ENCODE peak calls at places on chromosomes 3 and 15, in seven cellular contexts. One of them, this sample, is unnamed.

GRCh38 chr15:42575188-42576039 is at the start of gene STARD9:
- DNase-seq in T1000: peak
- DNase-seq in activated CD4-positive, alpha-beta T cell treated with anti-CD3 and anti-CD28 coated beads for 24 hours: peak
- DNase-seq in transverse colon: peak
- DNase-seq in right cardiac atrium: peak
- DNase-seq in astrocyte of the spinal cord: peak
- DNase-seq in AG09309: peak
- DNase-seq in this sample: peak

GRCh38 chr3:175121225-175121624 is 262.1 kb downstream of the NAALADL2 start:
- DNase-seq in T1000: no peak
- DNase-seq in activated CD4-positive, alpha-beta T cell treated with anti-CD3 and anti-CD28 coated beads for 24 hours: no peak
- DNase-seq in transverse colon: peak
- DNase-seq in right cardiac atrium: no peak
- DNase-seq in astrocyte of the spinal cord: no peak
- DNase-seq in AG09309: no peak
- DNase-seq in this sample: no peak

GRCh38 chr15:29888651-29889050 is 66.4 kb upstream of the TJP1 start:
- DNase-seq in T1000: no peak
- DNase-seq in activated CD4-positive, alpha-beta T cell treated with anti-CD3 and anti-CD28 coated beads for 24 hours: no peak
- DNase-seq in transverse colon: no peak
- DNase-seq in right cardiac atrium: peak
- DNase-seq in astrocyte of the spinal cord: peak
- DNase-seq in AG09309: no peak
- DNase-seq in this sample: no peak

GRCh38 chr15:84828433-84828908 is 11.3 kb downstream of the ALPK3 start:
- DNase-seq in T1000: no peak
- DNase-seq in activated CD4-positive, alpha-beta T cell treated with anti-CD3 and anti-CD28 coated beads for 24 hours: no peak
- DNase-seq in transverse colon: no peak
- DNase-seq in right cardiac atrium: no peak
- DNase-seq in astrocyte of the spinal cord: no peak
- DNase-seq in AG09309: no peak
- DNase-seq in this sample: no peak

GRCh38 chr15:92104069-92104468 is 250.6 kb downstream of the SLCO3A1 start:
- DNase-seq in T1000: no peak
- DNase-seq in activated CD4-positive, alpha-beta T cell treated with anti-CD3 and anti-CD28 coated beads for 24 hours: no peak
- DNase-seq in transverse colon: no peak
- DNase-seq in right cardiac atrium: no peak
- DNase-seq in astrocyte of the spinal cord: no peak
- DNase-seq in AG09309: no peak
- DNase-seq in this sample: no peak

GRCh38 chr3:63400259-63400860 is 122.3 kb downstream of the SYNPR start:
- DNase-seq in T1000: no peak
- DNase-seq in activated CD4-positive, alpha-beta T cell treated with anti-CD3 and anti-CD28 coated beads for 24 hours: no peak
- DNase-seq in transverse colon: no peak
- DNase-seq in right cardiac atrium: no peak
- DNase-seq in astrocyte of the spinal cord: peak
- DNase-seq in AG09309: no peak
- DNase-seq in this sample: no peak

GRCh38 chr3:15486020-15486419 is 35.5 kb downstream of the COLQ start:
- DNase-seq in T1000: no peak
- DNase-seq in activated CD4-positive, alpha-beta T cell treated with anti-CD3 and anti-CD28 coated beads for 24 hours: no peak
- DNase-seq in transverse colon: no peak
- DNase-seq in right cardiac atrium: no peak
- DNase-seq in astrocyte of the spinal cord: no peak
- DNase-seq in AG09309: no peak
- DNase-seq in this sample: no peak

GRCh38 chr15:63363292-63363691 is 18.4 kb downstream of the CA12 start:
- DNase-seq in T1000: no peak
- DNase-seq in activated CD4-positive, alpha-beta T cell treated with anti-CD3 and anti-CD28 coated beads for 24 hours: no peak
- DNase-seq in transverse colon: no peak
- DNase-seq in right cardiac atrium: no peak
- DNase-seq in astrocyte of the spinal cord: no peak
- DNase-seq in AG09309: no peak
- DNase-seq in this sample: peak

GRCh38 chr3:30343067-30343831 is 263.2 kb upstream of the TGFBR2 start:
- DNase-seq in T1000: no peak
- DNase-seq in activated CD4-positive, alpha-beta T cell treated with anti-CD3 and anti-CD28 coated beads for 24 hours: no peak
- DNase-seq in transverse colon: no peak
- DNase-seq in right cardiac atrium: no peak
- DNase-seq in astrocyte of the spinal cord: no peak
- DNase-seq in AG09309: no peak
- DNase-seq in this sample: no peak

GRCh38 chr15:23690450-23690852 is 3.3 kb upstream of the NDN start:
- DNase-seq in T1000: no peak
- DNase-seq in activated CD4-positive, alpha-beta T cell treated with anti-CD3 and anti-CD28 coated beads for 24 hours: no peak
- DNase-seq in transverse colon: peak
- DNase-seq in right cardiac atrium: peak
- DNase-seq in astrocyte of the spinal cord: peak
- DNase-seq in AG09309: peak
- DNase-seq in this sample: no peak

GRCh38 chr3:53227993-53228885 is 27.6 kb downstream of the TKT start:
- DNase-seq in T1000: no peak
- DNase-seq in activated CD4-positive, alpha-beta T cell treated with anti-CD3 and anti-CD28 coated beads for 24 hours: no peak
- DNase-seq in transverse colon: no peak
- DNase-seq in right cardiac atrium: no peak
- DNase-seq in astrocyte of the spinal cord: no peak
- DNase-seq in AG09309: no peak
- DNase-seq in this sample: peak

GRCh38 chr3:195075941-195076875 is 194.8 kb downstream of the XXYLT1 start:
- DNase-seq in T1000: no peak
- DNase-seq in activated CD4-positive, alpha-beta T cell treated with anti-CD3 and anti-CD28 coated beads for 24 hours: no peak
- DNase-seq in transverse colon: no peak
- DNase-seq in right cardiac atrium: peak
- DNase-seq in astrocyte of the spinal cord: no peak
- DNase-seq in AG09309: no peak
- DNase-seq in this sample: peak

GRCh38 chr3:197478746-197479668 is 76.8 kb downstream of the BDH1 start:
- DNase-seq in T1000: peak
- DNase-seq in activated CD4-positive, alpha-beta T cell treated with anti-CD3 and anti-CD28 coated beads for 24 hours: no peak
- DNase-seq in transverse colon: no peak
- DNase-seq in right cardiac atrium: no peak
- DNase-seq in astrocyte of the spinal cord: no peak
- DNase-seq in AG09309: no peak
- DNase-seq in this sample: no peak

GRCh38 chr3:31247850-31248618 is 284.7 kb upstream of the STT3B start:
- DNase-seq in T1000: no peak
- DNase-seq in activated CD4-positive, alpha-beta T cell treated with anti-CD3 and anti-CD28 coated beads for 24 hours: no peak
- DNase-seq in transverse colon: no peak
- DNase-seq in right cardiac atrium: no peak
- DNase-seq in astrocyte of the spinal cord: peak
- DNase-seq in AG09309: no peak
- DNase-seq in this sample: no peak

GRCh38 chr15:59399465-59400102 is 26.9 kb upstream of the MYO1E start:
- DNase-seq in T1000: no peak
- DNase-seq in activated CD4-positive, alpha-beta T cell treated with anti-CD3 and anti-CD28 coated beads for 24 hours: no peak
- DNase-seq in transverse colon: peak
- DNase-seq in right cardiac atrium: no peak
- DNase-seq in astrocyte of the spinal cord: no peak
- DNase-seq in AG09309: no peak
- DNase-seq in this sample: no peak

GRCh38 chr3:134307425-134307824 is 56.8 kb upstream of the RYK start:
- DNase-seq in T1000: no peak
- DNase-seq in activated CD4-positive, alpha-beta T cell treated with anti-CD3 and anti-CD28 coated beads for 24 hours: no peak
- DNase-seq in transverse colon: no peak
- DNase-seq in right cardiac atrium: no peak
- DNase-seq in astrocyte of the spinal cord: no peak
- DNase-seq in AG09309: no peak
- DNase-seq in this sample: no peak

GRCh38 chr15:27514526-27514925 is 543.5 kb downstream of the GABRG3 start:
- DNase-seq in T1000: no peak
- DNase-seq in activated CD4-positive, alpha-beta T cell treated with anti-CD3 and anti-CD28 coated beads for 24 hours: no peak
- DNase-seq in transverse colon: no peak
- DNase-seq in right cardiac atrium: no peak
- DNase-seq in astrocyte of the spinal cord: peak
- DNase-seq in AG09309: no peak
- DNase-seq in this sample: no peak

GRCh38 chr15:40090774-40091455 is 17.8 kb downstream of the BMF start:
- DNase-seq in T1000: no peak
- DNase-seq in activated CD4-positive, alpha-beta T cell treated with anti-CD3 and anti-CD28 coated beads for 24 hours: no peak
- DNase-seq in transverse colon: no peak
- DNase-seq in right cardiac atrium: no peak
- DNase-seq in astrocyte of the spinal cord: no peak
- DNase-seq in AG09309: no peak
- DNase-seq in this sample: peak

GRCh38 chr3:157441102-157441622 is 4.5 kb downstream of the PTX3 start:
- DNase-seq in T1000: no peak
- DNase-seq in activated CD4-positive, alpha-beta T cell treated with anti-CD3 and anti-CD28 coated beads for 24 hours: no peak
- DNase-seq in transverse colon: no peak
- DNase-seq in right cardiac atrium: no peak
- DNase-seq in astrocyte of the spinal cord: no peak
- DNase-seq in AG09309: no peak
- DNase-seq in this sample: no peak

GRCh38 chr3:190048831-190049541 is 71.7 kb downstream of the P3H2 start:
- DNase-seq in T1000: peak
- DNase-seq in activated CD4-positive, alpha-beta T cell treated with anti-CD3 and anti-CD28 coated beads for 24 hours: no peak
- DNase-seq in transverse colon: no peak
- DNase-seq in right cardiac atrium: no peak
- DNase-seq in astrocyte of the spinal cord: peak
- DNase-seq in AG09309: no peak
- DNase-seq in this sample: no peak

GRCh38 chr3:13504161-13504831 is 24.2 kb downstream of the HDAC11 start:
- DNase-seq in T1000: peak
- DNase-seq in activated CD4-positive, alpha-beta T cell treated with anti-CD3 and anti-CD28 coated beads for 24 hours: no peak
- DNase-seq in transverse colon: no peak
- DNase-seq in right cardiac atrium: no peak
- DNase-seq in astrocyte of the spinal cord: peak
- DNase-seq in AG09309: no peak
- DNase-seq in this sample: peak

GRCh38 chr3:188061133-188061532 is 92.8 kb upstream of the LPP start:
- DNase-seq in T1000: peak
- DNase-seq in activated CD4-positive, alpha-beta T cell treated with anti-CD3 and anti-CD28 coated beads for 24 hours: peak
- DNase-seq in transverse colon: peak
- DNase-seq in right cardiac atrium: no peak
- DNase-seq in astrocyte of the spinal cord: peak
- DNase-seq in AG09309: no peak
- DNase-seq in this sample: no peak

GRCh38 chr15:90906181-90906849 is 3.2 kb downstream of the MAN2A2 start:
- DNase-seq in T1000: no peak
- DNase-seq in activated CD4-positive, alpha-beta T cell treated with anti-CD3 and anti-CD28 coated beads for 24 hours: no peak
- DNase-seq in transverse colon: no peak
- DNase-seq in right cardiac atrium: no peak
- DNase-seq in astrocyte of the spinal cord: no peak
- DNase-seq in AG09309: no peak
- DNase-seq in this sample: no peak